ENCODE peak calls at places on chromosomes 1 and 21, in five cellular contexts. O is fibroblast of pulmonary artery, P is AG04450, E is kidney epithelial cell, V is mucosa of descending colon. I is an unnamed sample.
A peak's percentile ranks its signal among the peaks of the same experiment; 100 is the strongest.

GRCh38 chr1:40951943-40952743 is 27.4 kb upstream of the CTPS1 start:
- DNase-seq in O (peak; percentile 57), P (no peak), V (peak; percentile 68), E (no peak), I (peak; percentile 69)

GRCh38 chr1:114094303-114094663 is 59.4 kb downstream of the SYT6 start:
- DNase-seq in V (no peak), P (no peak), E (no peak), O (no peak), I (no peak)

GRCh38 chr1:87794788-87795614 is 466.3 kb downstream of the LMO4 start:
- DNase-seq in P (peak; percentile 45), V (no peak), E (peak; percentile 82), O (peak; percentile 61), I (no peak)

GRCh38 chr21:46431448-46431847 is 27.2 kb upstream of the DIP2A start:
- DNase-seq in V (peak; percentile 25), P (no peak), O (no peak), E (no peak), I (no peak)

GRCh38 chr21:27346041-27346448 is 379.2 kb upstream of the ADAMTS5 start:
- DNase-seq in V (no peak), E (no peak), P (no peak), O (peak; percentile 35), I (no peak)

GRCh38 chr1:224373008-224373590 is 16.4 kb downstream of the CNIH4 start:
- DNase-seq in E (no peak), P (no peak), O (no peak), V (no peak), I (no peak)

GRCh38 chr1:9625761-9626160 is 25.8 kb upstream of the PIK3CD start:
- DNase-seq in V (no peak), P (no peak), E (no peak), O (no peak), I (no peak)

GRCh38 chr1:150161747-150162581 is 12.2 kb downstream of the PLEKHO1 start:
- DNase-seq in P (no peak), V (no peak), E (no peak), O (peak; percentile 65), I (no peak)

GRCh38 chr1:7745783-7746182 is 25.3 kb upstream of the VAMP3 start:
- DNase-seq in P (no peak), V (no peak), E (no peak), O (no peak), I (no peak)

GRCh38 chr1:147853391-147853790 is 49.2 kb upstream of the GJA8 start:
- DNase-seq in E (peak; percentile 35), O (peak; percentile 69), P (no peak), V (no peak), I (no peak)

GRCh38 chr21:15617968-15618367 is 111.8 kb upstream of the USP25 start:
- DNase-seq in E (peak; percentile 18), O (peak; percentile 85), P (no peak), V (no peak), I (no peak)

GRCh38 chr1:79852004-79852403 is 845.5 kb upstream of the ADGRL4 start:
- DNase-seq in V (no peak), E (no peak), P (no peak), O (no peak), I (no peak)

GRCh38 chr21:45570071-45570470 is 27.8 kb upstream of the SLC19A1 start:
- DNase-seq in E (no peak), V (no peak), O (no peak), P (no peak), I (no peak)

GRCh38 chr1:168180148-168180524 is 1.4 kb downstream of the TIPRL start:
- DNase-seq in P (no peak), O (no peak), E (no peak), V (no peak), I (no peak)

GRCh38 chr1:162873671-162874666 is 13.0 kb upstream of the CCDC190 start:
- DNase-seq in V (no peak), O (peak; percentile 84), P (peak; percentile 43), E (no peak), I (no peak)

GRCh38 chr1:198018529-198018928 is 101.4 kb downstream of the LHX9 start:
- DNase-seq in E (peak; percentile 94), V (no peak), O (peak; percentile 39), P (no peak), I (no peak)

GRCh38 chr1:58898739-58899580 is 115.1 kb upstream of the JUN start:
- DNase-seq in E (no peak), V (peak; percentile 69), P (no peak), O (peak; percentile 62), I (no peak)

GRCh38 chr1:66247415-66248208 is 286.3 kb upstream of the SGIP1 start:
- DNase-seq in V (no peak), E (no peak), P (no peak), O (no peak), I (no peak)

GRCh38 chr1:150813028-150813707 is 5.1 kb upstream of the CTSK start:
- DNase-seq in V (peak; percentile 63), P (peak; percentile 57), E (peak; percentile 25), O (peak; percentile 79), I (peak; percentile 66)

GRCh38 chr1:154821083-154821482 is 49.0 kb downstream of the KCNN3 start:
- DNase-seq in P (no peak), V (no peak), E (no peak), O (no peak), I (no peak)

GRCh38 chr1:154818911-154819310 is 51.2 kb downstream of the KCNN3 start:
- DNase-seq in V (no peak), O (no peak), P (no peak), E (no peak), I (no peak)

GRCh38 chr1:154822717-154823116 is 47.4 kb downstream of the KCNN3 start:
- DNase-seq in O (no peak), P (no peak), V (peak; percentile 22), E (no peak), I (no peak)

GRCh38 chr1:154820646-154821045 is 49.4 kb downstream of the KCNN3 start:
- DNase-seq in V (no peak), E (no peak), O (no peak), P (no peak), I (no peak)

GRCh38 chr1:154819628-154820590 is 50.2 kb downstream of the KCNN3 start:
- DNase-seq in E (no peak), O (peak; percentile 8), V (no peak), P (no peak), I (no peak)
- TF ChIP-seq CTCF in E (peak; percentile 51), O (peak; percentile 46), V (no peak), P (peak; percentile 47), I (peak; percentile 57)

DNA sequence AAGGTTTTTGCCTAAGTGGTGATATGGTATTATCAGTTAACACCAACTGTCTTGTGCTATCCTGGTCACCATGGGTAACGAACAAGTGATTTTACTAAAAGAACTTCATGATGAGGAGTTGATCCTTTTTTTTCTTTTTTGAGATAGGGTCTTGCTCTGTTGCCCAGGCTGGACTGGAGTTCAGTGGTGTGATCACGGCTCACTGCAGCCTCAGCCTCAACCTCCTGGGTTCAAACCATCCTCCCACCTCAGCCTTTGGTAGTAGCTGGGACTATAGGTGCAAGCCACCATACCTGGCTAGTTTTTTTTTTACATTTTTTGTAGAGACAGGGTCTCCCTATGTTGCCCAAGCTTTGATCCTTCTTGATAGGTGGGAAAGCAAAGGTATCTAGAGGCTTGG is 5.1 kb downstream of the METTL13 start:
- DNase-seq in O (no peak), P (no peak), V (no peak), E (no peak), I (no peak)
- H3K4me3 ChIP-seq in O (no peak overlapping the region), P (no peak overlapping the region), V (no peak overlapping the region), E (no peak overlapping the region), I (no peak overlapping the region)

GRCh38 chr1:204259782-204260181 is 46.0 kb upstream of the GOLT1A start:
- DNase-seq in E (no peak), O (no peak), V (no peak), P (no peak), I (no peak)

GRCh38 chr1:204257446-204257845 is 43.7 kb upstream of the GOLT1A start:
- DNase-seq in P (no peak), V (no peak), O (no peak), E (no peak), I (no peak)

GRCh38 chr1:204259196-204259595 is 45.4 kb upstream of the GOLT1A start:
- DNase-seq in V (no peak), O (no peak), E (no peak), P (no peak), I (no peak)

GRCh38 chr1:204256531-204256930 is 42.7 kb upstream of the GOLT1A start:
- DNase-seq in E (no peak), V (no peak), O (no peak), P (no peak), I (no peak)

GRCh38 chr1:204258213-204259115 is 44.7 kb upstream of the GOLT1A start:
- DNase-seq in P (peak; percentile 20), V (no peak), O (peak; percentile 70), E (peak; percentile 4), I (no peak)
- TF ChIP-seq CTCF in P (peak; percentile 89), V (peak; percentile 52), O (peak; percentile 90), E (peak; percentile 96), I (peak; percentile 81)

GRCh38 chr1:54004481-54005049 is 13.4 kb downstream of the LDLRAD1 start:
- DNase-seq in E (no peak), O (no peak), V (no peak), P (no peak), I (no peak)
- H3K4me3 ChIP-seq in E (no peak overlapping the region), O (no peak overlapping the region), V (no peak overlapping the region), P (no peak overlapping the region), I (no peak overlapping the region)

GRCh38 chr1:205749826-205750682 is at the start of gene NUCKS1:
- DNase-seq in V (peak; percentile 98), O (peak; percentile 100), P (peak; percentile 99), E (peak; percentile 93), I (peak; percentile 99)
- TF ChIP-seq CTCF in V (no peak), O (no peak), P (peak; percentile 42), E (no peak), I (peak; percentile 63)

GRCh38 chr1:1322418-1322817 is 2.0 kb downstream of the INTS11 start:
- DNase-seq in V (no peak), O (no peak), P (no peak), E (no peak), I (no peak)
- H3K4me3 ChIP-seq in V (no peak overlapping the region), O (no peak overlapping the region), P (no peak overlapping the region), E (no peak overlapping the region), I (no peak overlapping the region)

DNA sequence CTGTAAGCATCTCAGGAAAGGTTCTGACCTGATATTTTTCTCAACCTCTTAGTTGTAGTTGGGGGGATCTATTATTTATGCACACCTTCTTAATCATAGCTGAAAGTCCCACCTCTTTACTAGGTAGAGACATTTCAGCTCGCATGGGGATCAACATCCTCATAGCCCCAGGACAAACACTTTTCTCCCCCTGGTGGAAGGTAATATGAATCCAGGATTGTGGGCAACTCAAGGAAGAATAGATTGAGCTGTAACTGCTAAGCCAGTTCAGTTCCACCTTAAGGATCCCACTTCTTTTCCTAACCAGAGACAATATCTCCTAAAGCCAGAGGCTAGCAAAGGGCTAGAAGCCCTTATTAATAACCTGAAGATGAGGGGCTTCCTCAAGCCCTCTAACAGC is 25.4 kb upstream of the SMYD3 start:
- DNase-seq in E (no peak), O (no peak), V (no peak), P (no peak), I (peak; percentile 5)
- TF ChIP-seq CTCF in E (no peak), O (peak; percentile 27), V (no peak), P (peak; percentile 22), I (no peak)

I was measured in right atrium auricular region.